ENCODE peak calls at places on chromosomes 12 and 14, in ten cellular contexts. V is hippocampal formation; M is CD8-positive, alpha-beta memory T cell; B is naive thymus-derived CD8-positive, alpha-beta T cell; I is mucosa of gallbladder; J is cardiac muscle cell; W is natural killer cell treated with Interleukin-12 subunit alpha and Interleukin-12 subunit beta and Interleukin-15 and Interleukin-18, amount 100 ng/mL, for 72 hours; P is cardiac fibroblast; G is putamen; Y is uterus. F is an unnamed sample.

GRCh38 chr12:6465467-6466183 is 4.9 kb downstream of the VAMP1 start:
- DNase-seq in W (no peak), I (peak), P (peak), J (peak), G (peak), B (no peak), M (peak), Y (peak), V (peak), F (peak)

GRCh38 chr12:52539821-52540173 is 13.1 kb downstream of the KRT71 start:
- DNase-seq in J (no peak), B (no peak), I (no peak), G (no peak), W (no peak), P (no peak), V (no peak), Y (no peak), M (no peak), F (no peak)

GRCh38 chr12:3215410-3215975 is 138.3 kb downstream of the TSPAN9 start:
- DNase-seq in B (no peak), I (no peak), Y (no peak), W (no peak), J (no peak), M (no peak), G (no peak), V (no peak), P (no peak), F (no peak)

GRCh38 chr12:27901959-27902358 is 70.6 kb downstream of the PTHLH start:
- DNase-seq in I (no peak), P (peak), M (no peak), W (no peak), G (peak), Y (no peak), J (peak), V (no peak), B (no peak), F (no peak)

GRCh38 chr12:95986635-95987535 is 9.3 kb downstream of the HAL start:
- DNase-seq in B (no peak), Y (no peak), G (no peak), V (no peak), I (no peak), P (no peak), M (no peak), W (no peak), J (no peak), F (no peak)

GRCh38 chr14:71466251-71466650 is 466.0 kb upstream of the RGS6 start:
- DNase-seq in Y (no peak), M (no peak), I (no peak), B (no peak), P (no peak), J (no peak), V (peak), G (peak), W (no peak), F (no peak)

GRCh38 chr14:100629696-100630095 is 42.5 kb upstream of the BEGAIN start:
- DNase-seq in V (peak), J (no peak), W (no peak), P (no peak), Y (no peak), I (no peak), B (no peak), M (no peak), G (peak), F (no peak)

GRCh38 chr12:28486521-28486920 is 296.3 kb downstream of the CCDC91 start:
- DNase-seq in V (no peak), M (no peak), P (peak), G (no peak), W (no peak), I (no peak), B (no peak), Y (no peak), J (no peak), F (no peak)

GRCh38 chr14:35404496-35405303 is at the start of gene NFKBIA:
- DNase-seq in W (peak), P (peak), M (peak), G (peak), J (peak), V (peak), I (peak), B (peak), Y (peak), F (peak)

GRCh38 chr14:28012629-28013415 is 753.8 kb upstream of the FOXG1 start:
- DNase-seq in V (no peak), J (no peak), P (no peak), I (no peak), G (no peak), B (no peak), Y (no peak), M (no peak), W (no peak), F (no peak)

GRCh38 chr14:61511558-61511924 is 183.8 kb upstream of the HIF1A start:
- DNase-seq in P (no peak), G (peak), M (peak), I (peak), Y (no peak), V (no peak), W (no peak), J (no peak), B (no peak), F (no peak)

GRCh38 chr14:37637341-37637740 is 41.9 kb downstream of the TTC6 start:
- DNase-seq in G (no peak), P (no peak), W (no peak), M (no peak), Y (no peak), I (no peak), B (no peak), J (no peak), V (no peak), F (no peak)

GRCh38 chr12:57605308-57606015 is 838 bp downstream of the DTX3 start:
- DNase-seq in J (no peak), G (no peak), Y (no peak), W (no peak), M (no peak), P (no peak), I (no peak), B (no peak), V (no peak), F (no peak)

GRCh38 chr12:81819991-81820633 is 61.0 kb upstream of the PPFIA2 start:
- DNase-seq in V (no peak), W (no peak), J (peak), M (no peak), B (no peak), Y (no peak), G (no peak), P (peak), I (no peak), F (no peak)

GRCh38 chr14:95885278-95885677 is 8.6 kb downstream of the TUNAR start:
- DNase-seq in B (no peak), J (no peak), M (no peak), I (no peak), G (peak), Y (no peak), W (no peak), P (no peak), V (no peak), F (no peak)

GRCh38 chr12:51592034-51592705 is 1.1 kb downstream of the SCN8A start:
- DNase-seq in W (no peak), G (no peak), I (no peak), B (no peak), V (no peak), P (peak), M (no peak), Y (no peak), J (no peak), F (no peak)

GRCh38 chr12:124656214-124656516 is 88.8 kb upstream of the NCOR2 start:
- DNase-seq in Y (no peak), V (no peak), I (no peak), P (no peak), G (no peak), M (no peak), J (no peak), B (no peak), W (no peak), F (no peak)

GRCh38 chr12:52647601-52648000 is 4.4 kb downstream of the KRT2 start:
- DNase-seq in J (no peak), P (no peak), B (no peak), G (no peak), W (no peak), Y (no peak), V (no peak), M (no peak), I (no peak), F (no peak)

GRCh38 chr12:6551063-6551461 is 4.8 kb downstream of the IFFO1 start:
- DNase-seq in I (peak), W (no peak), M (no peak), P (peak), B (no peak), V (peak), J (no peak), Y (peak), G (no peak), F (peak)

GRCh38 chr12:6688543-6688999 is 604 bp downstream of the ZNF384 start:
- DNase-seq in M (peak), P (no peak), W (no peak), B (peak), Y (no peak), J (no peak), V (no peak), I (peak), G (peak), F (peak)

GRCh38 chr12:86985298-86985697 is 729.1 kb upstream of the MGAT4C start:
- DNase-seq in W (no peak), M (no peak), B (no peak), I (no peak), J (no peak), Y (no peak), G (no peak), P (no peak), V (no peak), F (no peak)

GRCh38 chr12:52622349-52622748 is 4.0 kb upstream of the KRT73 start:
- DNase-seq in M (no peak), W (peak), J (no peak), I (no peak), P (no peak), Y (no peak), B (no peak), G (no peak), V (no peak), F (no peak)

GRCh38 chr12:6788972-6789905 is at the start of gene CD4:
- DNase-seq in M (no peak), B (no peak), G (no peak), Y (no peak), J (no peak), V (no peak), W (peak), P (no peak), I (peak), F (no peak)

GRCh38 chr14:89621791-89622638 is 205.0 kb upstream of the FOXN3 start:
- DNase-seq in P (no peak), I (no peak), J (no peak), M (no peak), G (no peak), B (no peak), W (no peak), V (no peak), Y (no peak), F (no peak)

GRCh38 chr14:74144789-74145188 is 60.0 kb downstream of the LIN52 start:
- DNase-seq in M (no peak), W (no peak), P (no peak), Y (no peak), B (no peak), V (no peak), I (no peak), G (no peak), J (no peak), F (no peak)

GRCh38 chr12:12081836-12082497 is 11.2 kb downstream of the BCL2L14 start:
- DNase-seq in V (peak), I (no peak), B (no peak), M (no peak), P (peak), Y (no peak), G (peak), J (peak), W (no peak), F (no peak)

GRCh38 chr14:60867503-60868172 is 113.2 kb downstream of the TRMT5 start:
- DNase-seq in G (no peak), W (no peak), P (no peak), B (no peak), V (no peak), Y (no peak), J (no peak), I (no peak), M (no peak), F (no peak)

GRCh38 chr12:466039-466438 is 6.3 kb downstream of the B4GALNT3 start:
- DNase-seq in B (no peak), Y (no peak), P (no peak), M (no peak), I (no peak), W (no peak), J (no peak), V (no peak), G (no peak), F (no peak)

GRCh38 chr14:79379266-79379665 is 832.0 kb downstream of the DIO2 start:
- DNase-seq in B (no peak), V (no peak), I (no peak), W (no peak), G (no peak), Y (no peak), P (no peak), M (no peak), J (no peak), F (no peak)

GRCh38 chr12:60148831-60149230 is 553.0 kb downstream of the SLC16A7 start:
- DNase-seq in G (no peak), W (no peak), J (peak), B (no peak), Y (no peak), I (no peak), V (no peak), M (no peak), P (peak), F (no peak)

GRCh38 chr12:38025916-38026315 is 290.7 kb upstream of the ALG10B start:
- DNase-seq in W (no peak), B (no peak), P (no peak), V (no peak), Y (no peak), G (no peak), M (no peak), I (no peak), J (no peak), F (no peak)

GRCh38 chr12:53759261-53759660 is 7.5 kb upstream of the CISTR start:
- DNase-seq in P (no peak), M (no peak), G (no peak), W (no peak), J (no peak), I (no peak), Y (no peak), V (no peak), B (no peak), F (no peak)

GRCh38 chr14:65926935-65927700 is 514.6 kb downstream of the FUT8 start:
- DNase-seq in G (no peak), B (no peak), I (no peak), P (no peak), W (no peak), Y (no peak), J (no peak), M (no peak), V (no peak), F (no peak)

GRCh38 chr14:71438684-71439083 is 493.5 kb upstream of the RGS6 start:
- DNase-seq in J (peak), P (peak), G (peak), V (peak), M (no peak), W (no peak), Y (no peak), I (no peak), B (no peak), F (no peak)

GRCh38 chr12:32397703-32398102 is 1.7 kb upstream of the FGD4 start:
- DNase-seq in M (no peak), G (no peak), I (no peak), J (no peak), P (no peak), W (no peak), Y (no peak), B (no peak), V (no peak), F (no peak)

GRCh38 chr12:110222433-110222832 is 58.6 kb upstream of the ATP2A2 start:
- DNase-seq in M (no peak), V (no peak), I (no peak), P (no peak), G (no peak), J (peak), B (no peak), W (no peak), Y (no peak), F (no peak)

GRCh38 chr14:67738740-67739504 is 37.2 kb downstream of the RDH12 start:
- DNase-seq in I (peak), W (no peak), G (peak), Y (peak), V (no peak), P (peak), J (peak), B (no peak), M (no peak), F (no peak)

GRCh38 chr12:43841253-43841652 is 5.4 kb downstream of the TMEM117 start:
- DNase-seq in J (peak), V (no peak), P (no peak), M (no peak), B (no peak), G (no peak), W (no peak), I (no peak), Y (no peak), F (no peak)

GRCh38 chr12:47943492-47944359 is 19.7 kb upstream of the TMEM106C start:
- DNase-seq in V (no peak), M (no peak), W (no peak), I (peak), Y (no peak), B (no peak), G (no peak), P (no peak), J (no peak), F (no peak)